ENCODE peak calls at places on chromosomes 6 and 20, in six cellular contexts. One of them, this sample, is unnamed.

GRCh38 chr20:47392015-47392720 is 35.7 kb upstream of the ZMYND8 start:
- DNase-seq in IMR-90: peak
- DNase-seq in Peyer's patch: no peak
- DNase-seq in HepG2: peak
- DNase-seq in HCT116: peak
- DNase-seq in erythroblast: peak
- DNase-seq in this sample: no peak

GRCh38 chr6:37878150-37878710 is 58.7 kb downstream of the ZFAND3 start:
- DNase-seq in HCT116: no peak
- DNase-seq in Peyer's patch: no peak
- DNase-seq in HepG2: no peak
- DNase-seq in erythroblast: no peak
- DNase-seq in IMR-90: peak
- DNase-seq in this sample: no peak

GRCh38 chr20:12788936-12789335 is 219.8 kb upstream of the SPTLC3 start:
- DNase-seq in IMR-90: no peak
- DNase-seq in erythroblast: no peak
- DNase-seq in HCT116: no peak
- DNase-seq in HepG2: no peak
- DNase-seq in Peyer's patch: no peak
- DNase-seq in this sample: no peak

GRCh38 chr6:6851059-6851658 is 256.6 kb upstream of the RREB1 start:
- DNase-seq in Peyer's patch: no peak
- DNase-seq in IMR-90: peak
- DNase-seq in HepG2: peak
- DNase-seq in erythroblast: no peak
- DNase-seq in HCT116: peak
- DNase-seq in this sample: no peak

GRCh38 chr6:113009682-113010081 is 662.6 kb downstream of the RFPL4B start:
- DNase-seq in Peyer's patch: no peak
- DNase-seq in erythroblast: no peak
- DNase-seq in HCT116: no peak
- DNase-seq in HepG2: no peak
- DNase-seq in IMR-90: peak
- DNase-seq in this sample: no peak

GRCh38 chr20:47181056-47181862 is 175.2 kb downstream of the ZMYND8 start:
- DNase-seq in HepG2: peak
- DNase-seq in Peyer's patch: no peak
- DNase-seq in IMR-90: peak
- DNase-seq in erythroblast: peak
- DNase-seq in HCT116: peak
- DNase-seq in this sample: peak

GRCh38 chr6:4510317-4510716 is 265.9 kb upstream of the CDYL start:
- DNase-seq in Peyer's patch: no peak
- DNase-seq in erythroblast: no peak
- DNase-seq in HCT116: no peak
- DNase-seq in IMR-90: no peak
- DNase-seq in HepG2: no peak
- DNase-seq in this sample: no peak

GRCh38 chr6:50819906-50820589 is 1.4 kb downstream of the TFAP2B start:
- DNase-seq in HepG2: no peak
- DNase-seq in Peyer's patch: no peak
- DNase-seq in IMR-90: no peak
- DNase-seq in HCT116: no peak
- DNase-seq in erythroblast: no peak
- DNase-seq in this sample: no peak

GRCh38 chr6:620950-621349 is 36.0 kb downstream of the HUS1B start:
- DNase-seq in erythroblast: no peak
- DNase-seq in HepG2: no peak
- DNase-seq in HCT116: no peak
- DNase-seq in IMR-90: no peak
- DNase-seq in Peyer's patch: no peak
- DNase-seq in this sample: no peak

DNA sequence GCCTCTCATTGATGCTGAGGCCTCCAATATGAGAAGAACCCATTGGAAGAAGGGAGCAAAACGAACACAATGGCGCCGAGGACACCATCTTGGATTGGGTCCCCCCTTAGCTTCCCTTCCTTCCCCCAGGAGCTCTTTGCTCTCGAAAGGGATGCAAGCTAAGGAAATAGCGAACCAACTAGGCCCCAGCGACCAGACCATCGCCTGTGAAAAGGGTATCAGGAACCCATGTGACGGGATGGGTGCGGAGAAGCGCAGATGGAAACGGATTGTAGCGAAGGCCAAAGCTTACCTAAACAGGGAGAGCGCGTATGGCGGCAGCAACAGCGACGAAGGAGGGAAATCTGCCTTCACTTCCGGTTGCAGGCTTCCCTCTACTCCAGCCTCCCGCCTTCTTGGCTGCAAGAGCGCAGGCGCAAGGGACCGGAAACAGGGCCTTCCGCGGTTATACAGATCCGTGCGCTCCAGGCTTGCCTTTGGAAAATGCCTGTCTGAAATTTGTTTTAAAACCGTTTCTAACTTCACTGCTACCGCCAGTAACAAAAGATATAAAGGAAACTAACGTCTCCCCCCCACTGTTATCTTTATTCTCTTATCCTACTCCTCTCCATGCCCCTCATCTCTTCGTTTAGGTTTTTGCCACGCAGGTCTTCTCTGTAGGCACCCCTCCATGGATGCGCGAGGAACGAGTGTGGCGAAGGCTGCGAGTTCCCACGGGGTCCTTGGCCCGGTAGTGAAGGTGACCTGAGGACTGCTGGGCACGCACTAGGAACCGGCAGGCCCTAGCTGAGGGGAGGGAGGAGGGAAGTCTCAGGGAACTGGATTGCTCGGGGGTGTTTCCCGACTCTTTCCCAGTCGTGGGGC is at the start of gene DDX39B:
- DNase-seq in HepG2: peak
- DNase-seq in HCT116: peak
- DNase-seq in IMR-90: peak
- DNase-seq in erythroblast: peak
- DNase-seq in Peyer's patch: peak
- DNase-seq in this sample: peak
- TF ChIP-seq POLR2A in HepG2: peak
- TF ChIP-seq POLR2A in HCT116: peak
- TF ChIP-seq POLR2A in IMR-90: peak
- TF ChIP-seq POLR2A in erythroblast: peak
- TF ChIP-seq POLR2A in Peyer's patch: peak
- TF ChIP-seq POLR2A in this sample: peak

DNA sequence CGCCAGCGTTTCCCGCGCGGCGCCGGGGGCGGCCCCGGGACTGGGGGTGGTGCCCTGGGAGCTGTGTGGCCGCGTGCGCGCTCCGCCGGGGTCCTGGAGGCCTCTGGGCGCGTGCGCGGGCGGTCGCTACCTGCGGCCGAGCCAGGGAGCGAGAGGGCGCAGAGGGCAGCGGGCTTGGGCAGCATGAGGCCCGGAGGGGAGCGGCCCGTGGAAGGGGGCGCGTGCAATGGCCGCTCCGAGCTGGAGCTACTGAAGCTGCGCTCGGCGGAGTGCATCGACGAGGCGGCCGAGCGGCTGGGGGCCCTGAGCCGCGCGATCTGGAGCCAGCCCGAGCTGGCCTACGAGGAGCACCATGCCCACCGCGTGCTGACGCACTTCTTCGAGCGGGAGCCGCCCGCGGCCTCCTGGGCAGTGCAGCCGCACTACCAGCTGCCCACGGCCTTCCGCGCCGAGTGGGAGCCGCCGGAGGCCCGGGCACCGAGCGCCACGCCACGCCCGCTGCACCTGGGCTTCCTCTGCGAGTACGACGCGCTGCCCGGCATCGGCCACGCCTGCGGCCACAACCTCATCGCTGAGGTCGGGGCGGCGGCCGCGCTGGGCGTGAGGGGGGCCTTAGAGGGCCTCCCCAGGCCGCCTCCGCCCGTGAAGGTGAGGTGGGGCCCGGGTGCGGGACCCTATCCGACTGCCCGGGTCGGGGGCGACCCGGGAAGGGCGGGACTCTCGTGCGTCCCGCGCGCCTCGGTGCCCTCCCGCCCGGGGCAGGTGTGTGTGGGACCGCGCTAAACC is at the start of gene PM20D2:
- DNase-seq in IMR-90: peak
- DNase-seq in HCT116: peak
- DNase-seq in Peyer's patch: peak
- DNase-seq in erythroblast: peak
- DNase-seq in HepG2: peak
- DNase-seq in this sample: peak
- TF ChIP-seq POLR2A in IMR-90: no peak
- TF ChIP-seq POLR2A in HCT116: peak
- TF ChIP-seq POLR2A in Peyer's patch: no peak
- TF ChIP-seq POLR2A in erythroblast: no peak
- TF ChIP-seq POLR2A in HepG2: peak
- TF ChIP-seq POLR2A in this sample: no peak

DNA sequence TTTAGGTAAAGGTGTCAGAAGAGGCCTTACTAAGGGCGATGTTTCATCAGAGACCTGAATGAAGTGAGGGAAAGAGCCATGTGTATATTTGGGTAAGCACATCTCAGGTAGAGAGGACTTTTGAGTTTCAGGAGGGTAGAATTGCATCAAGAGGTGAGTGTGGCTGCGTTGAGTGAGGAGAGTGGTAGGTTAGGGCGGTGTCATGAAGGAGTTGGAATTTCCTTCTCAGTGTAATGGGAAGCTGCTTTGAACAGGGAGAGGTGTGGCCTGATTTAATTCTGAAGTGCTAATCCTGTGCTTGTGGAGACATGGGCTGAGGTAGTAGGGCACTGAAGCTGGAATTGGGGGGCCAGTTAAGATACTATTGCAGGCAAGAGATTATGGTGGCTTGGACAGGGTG is 53.9 kb downstream of the IGF2R start:
- DNase-seq in Peyer's patch: no peak
- DNase-seq in HCT116: no peak
- DNase-seq in erythroblast: no peak
- DNase-seq in HepG2: no peak
- DNase-seq in IMR-90: no peak
- DNase-seq in this sample: no peak
- TF ChIP-seq POLR2A in Peyer's patch: no peak
- TF ChIP-seq POLR2A in HCT116: no peak
- TF ChIP-seq POLR2A in erythroblast: no peak
- TF ChIP-seq POLR2A in HepG2: no peak
- TF ChIP-seq POLR2A in IMR-90: no peak
- TF ChIP-seq POLR2A in this sample: no peak

DNA sequence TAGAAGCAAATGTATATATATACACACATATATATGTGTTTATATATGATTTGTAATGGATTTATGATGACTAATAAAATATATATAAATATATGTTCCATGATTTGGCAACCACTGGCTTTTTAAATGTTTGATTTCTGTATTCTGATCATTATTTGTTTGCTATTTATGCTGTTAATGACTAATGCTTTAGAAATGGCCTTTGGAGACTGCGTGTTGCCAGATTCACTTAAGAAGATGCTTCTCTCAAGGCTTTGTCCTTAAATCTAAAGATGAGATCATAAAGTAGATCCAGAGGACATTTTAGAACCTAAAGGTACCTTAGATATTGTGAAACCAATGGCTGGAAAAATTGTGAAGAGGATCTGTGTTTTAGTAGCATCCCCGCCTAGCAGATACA is 116.0 kb upstream of the SUPT3H start:
- DNase-seq in IMR-90: no peak
- DNase-seq in Peyer's patch: no peak
- DNase-seq in HepG2: no peak
- DNase-seq in erythroblast: no peak
- DNase-seq in HCT116: no peak
- DNase-seq in this sample: no peak
- TF ChIP-seq POLR2A in IMR-90: no peak
- TF ChIP-seq POLR2A in Peyer's patch: no peak
- TF ChIP-seq POLR2A in HepG2: no peak
- TF ChIP-seq POLR2A in erythroblast: no peak
- TF ChIP-seq POLR2A in HCT116: no peak
- TF ChIP-seq POLR2A in this sample: no peak

DNA sequence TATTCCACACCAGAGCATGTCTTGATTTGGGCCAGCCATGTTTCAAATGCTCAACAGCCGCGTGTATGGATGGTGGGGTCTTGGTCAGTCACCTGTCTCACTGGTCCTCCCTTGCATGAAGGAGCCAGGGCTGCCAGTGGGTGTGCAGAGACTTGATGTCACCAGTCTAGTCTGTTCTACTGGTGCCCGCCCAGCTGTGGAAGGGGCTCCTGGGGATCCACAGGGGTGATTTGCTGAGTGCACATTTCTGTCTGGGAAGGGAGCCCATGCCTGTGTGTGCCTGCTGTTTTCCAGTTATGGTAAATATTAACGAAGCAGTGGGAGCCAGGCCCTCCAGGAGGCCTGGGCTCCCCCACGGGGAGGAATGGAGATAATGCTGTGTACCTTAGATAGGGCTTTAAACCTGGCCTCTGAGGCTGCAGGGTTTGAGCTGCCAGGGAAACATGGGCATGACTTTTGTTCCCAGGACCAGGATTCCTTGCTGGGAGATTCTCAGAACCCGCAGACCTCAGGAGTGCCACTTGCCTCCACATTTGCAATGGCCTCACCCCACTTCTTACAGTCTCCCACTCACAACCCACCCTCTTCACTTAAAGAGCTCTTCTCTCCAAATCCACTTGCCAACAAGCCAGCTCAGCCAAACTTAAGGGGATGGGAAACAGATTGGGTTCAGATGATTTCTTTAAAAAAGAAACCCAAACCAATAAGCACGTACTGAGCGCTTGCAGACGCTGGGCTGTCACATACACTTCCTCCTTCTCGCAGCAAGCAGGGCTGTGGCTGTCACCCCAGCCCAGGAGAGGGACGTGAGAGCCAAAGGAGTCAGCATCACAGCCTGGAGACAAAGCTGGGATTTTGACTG is 54.1 kb downstream of the VEGFA start:
- DNase-seq in HepG2: peak
- DNase-seq in HCT116: no peak
- DNase-seq in erythroblast: no peak
- DNase-seq in IMR-90: no peak
- DNase-seq in Peyer's patch: no peak
- DNase-seq in this sample: no peak
- TF ChIP-seq POLR2A in HepG2: no peak
- TF ChIP-seq POLR2A in HCT116: no peak
- TF ChIP-seq POLR2A in erythroblast: no peak
- TF ChIP-seq POLR2A in IMR-90: no peak
- TF ChIP-seq POLR2A in Peyer's patch: no peak
- TF ChIP-seq POLR2A in this sample: no peak